ENCODE peak calls at places on chromosomes 12 and 14, in four cellular contexts. V is A549, D is hepatocyte, N is fibroblast of the aortic adventitia. Z is an unnamed sample.

GRCh38 chr14:94581127-94581999 is at the start of gene SERPINA5:
- DNase-seq in V (no peak), D (peak; percentile 70), N (no peak), Z (peak; percentile 24)

GRCh38 chr14:74882103-74882920 is 596 bp downstream of the DLST start:
- DNase-seq in V (peak; percentile 43), D (peak; percentile 65), N (peak; percentile 63), Z (peak; percentile 52)

GRCh38 chr12:125418902-125419564 is 353.8 kb downstream of the AACS start:
- DNase-seq in V (no peak), D (no peak), N (no peak), Z (no peak)

GRCh38 chr14:67573268-67574010 is 26.6 kb downstream of the PIGH start:
- DNase-seq in V (no peak), D (no peak), N (no peak), Z (no peak)

GRCh38 chr14:67934087-67934486 is 114.5 kb downstream of the RAD51B start:
- DNase-seq in V (peak; percentile 82), D (peak; percentile 83), N (peak; percentile 93), Z (peak; percentile 85)

GRCh38 chr12:65800928-65801327 is 23.4 kb upstream of the HMGA2 start:
- DNase-seq in V (no peak), D (no peak), N (peak; percentile 80), Z (peak; percentile 78)

GRCh38 chr12:106648736-106649135 is 65.9 kb downstream of the RFX4 start:
- DNase-seq in V (no peak), D (peak; percentile 24), N (no peak), Z (no peak)

GRCh38 chr12:70334742-70335141 is 31.3 kb upstream of the KCNMB4 start:
- DNase-seq in V (no peak), D (no peak), N (no peak), Z (no peak)

GRCh38 chr14:104967414-104968152 is 10.6 kb downstream of the AHNAK2 start:
- DNase-seq in V (no peak), D (peak; percentile 65), N (peak; percentile 45), Z (peak; percentile 24)

GRCh38 chr12:18320036-18320617 is 58.8 kb downstream of the PIK3C2G start:
- DNase-seq in V (peak; percentile 25), D (peak; percentile 61), N (peak; percentile 91), Z (peak; percentile 91)

GRCh38 chr14:100487304-100487703 is 99.9 kb downstream of the BEGAIN start:
- DNase-seq in V (no peak), D (no peak), N (no peak), Z (no peak)

GRCh38 chr12:68432622-68433021 is 100.5 kb upstream of the MDM1 start:
- DNase-seq in V (no peak), D (no peak), N (no peak), Z (no peak)

GRCh38 chr12:29552324-29552927 is 54.9 kb upstream of the OVCH1 start:
- DNase-seq in V (peak; percentile 8), D (peak; percentile 78), N (peak; percentile 69), Z (peak; percentile 25)

GRCh38 chr12:128702344-128702743 is 121.4 kb downstream of the SLC15A4 start:
- DNase-seq in V (no peak), D (peak; percentile 52), N (no peak), Z (no peak)

GRCh38 chr12:93094988-93095737 is 166.1 kb upstream of the EEA1 start:
- DNase-seq in V (no peak), D (no peak), N (no peak), Z (no peak)

GRCh38 chr12:41264281-41264680 is 76.2 kb downstream of the PDZRN4 start:
- DNase-seq in V (no peak), D (no peak), N (peak; percentile 7), Z (no peak)

GRCh38 chr14:23580152-23580926 is 1.7 kb upstream of the JPH4 start:
- DNase-seq in V (no peak), D (peak; percentile 4), N (no peak), Z (no peak)

GRCh38 chr14:69763761-69764510 is 3.0 kb upstream of the SRSF5 start:
- DNase-seq in V (no peak), D (no peak), N (no peak), Z (no peak)

GRCh38 chr12:69900720-69901131 is 75.7 kb downstream of the MYRFL start:
- DNase-seq in V (peak; percentile 31), D (peak; percentile 91), N (peak; percentile 77), Z (peak; percentile 65)

GRCh38 chr12:128938886-128939285 is 85.6 kb downstream of the GLT1D1 start:
- DNase-seq in V (no peak), D (peak; percentile 28), N (no peak), Z (no peak)

GRCh38 chr12:38528527-38528926 is 212.0 kb downstream of the ALG10B start:
- DNase-seq in V (no peak), D (no peak), N (no peak), Z (no peak)

GRCh38 chr14:99524804-99525698 is 43.8 kb downstream of the CCNK start:
- DNase-seq in V (peak; percentile 64), D (peak; percentile 69), N (peak; percentile 69), Z (peak; percentile 48)

GRCh38 chr14:91503000-91503504 is 7.1 kb downstream of the PPP4R3A start:
- DNase-seq in V (no peak), D (no peak), N (no peak), Z (no peak)

GRCh38 chr14:68470361-68470760 is 322.5 kb downstream of the ZFP36L1 start:
- DNase-seq in V (no peak), D (no peak), N (no peak), Z (peak; percentile 46)

GRCh38 chr14:77007975-77008421 is 20.5 kb downstream of the IRF2BPL start:
- DNase-seq in V (no peak), D (peak; percentile 70), N (no peak), Z (no peak)

GRCh38 chr12:131829795-131830334 is 1.7 kb downstream of the MMP17 start:
- DNase-seq in V (no peak), D (peak; percentile 18), N (no peak), Z (no peak)

GRCh38 chr14:34356267-34356660 is 105.8 kb downstream of the SPTSSA start:
- DNase-seq in V (no peak), D (no peak), N (peak; percentile 42), Z (peak; percentile 56)

GRCh38 chr14:64953661-64954060 is 11.1 kb upstream of the GPX2 start:
- DNase-seq in V (no peak), D (no peak), N (no peak), Z (no peak)

GRCh38 chr12:49946086-49946485 is 4.5 kb upstream of the AQP2 start:
- DNase-seq in V (no peak), D (no peak), N (no peak), Z (no peak)

GRCh38 chr14:22422238-22422637 is 166.8 kb downstream of the DAD1 start:
- DNase-seq in V (no peak), D (no peak), N (no peak), Z (no peak)

GRCh38 chr12:121214855-121215745 is 5.2 kb downstream of the P2RX4 start:
- DNase-seq in V (peak; percentile 63), D (peak; percentile 89), N (peak; percentile 87), Z (peak; percentile 89)

GRCh38 chr14:73162271-73162670 is 26.0 kb downstream of the PSEN1 start:
- DNase-seq in V (no peak), D (no peak), N (no peak), Z (no peak)

GRCh38 chr12:122130150-122130549 is 43.9 kb downstream of the IL31 start:
- DNase-seq in V (no peak), D (no peak), N (peak; percentile 31), Z (peak; percentile 10)

GRCh38 chr14:61196034-61196433 is 85.1 kb downstream of the TMEM30B start:
- DNase-seq in V (no peak), D (no peak), N (no peak), Z (no peak)

GRCh38 chr14:61190341-61190740 is 90.8 kb downstream of the TMEM30B start:
- DNase-seq in V (no peak), D (no peak), N (no peak), Z (peak; percentile 27)

GRCh38 chr14:61191751-61192150 is 89.4 kb downstream of the TMEM30B start:
- DNase-seq in V (no peak), D (no peak), N (no peak), Z (peak; percentile 40)

GRCh38 chr14:61193471-61193870 is 87.7 kb downstream of the TMEM30B start:
- DNase-seq in V (no peak), D (no peak), N (no peak), Z (peak; percentile 27)

DNA sequence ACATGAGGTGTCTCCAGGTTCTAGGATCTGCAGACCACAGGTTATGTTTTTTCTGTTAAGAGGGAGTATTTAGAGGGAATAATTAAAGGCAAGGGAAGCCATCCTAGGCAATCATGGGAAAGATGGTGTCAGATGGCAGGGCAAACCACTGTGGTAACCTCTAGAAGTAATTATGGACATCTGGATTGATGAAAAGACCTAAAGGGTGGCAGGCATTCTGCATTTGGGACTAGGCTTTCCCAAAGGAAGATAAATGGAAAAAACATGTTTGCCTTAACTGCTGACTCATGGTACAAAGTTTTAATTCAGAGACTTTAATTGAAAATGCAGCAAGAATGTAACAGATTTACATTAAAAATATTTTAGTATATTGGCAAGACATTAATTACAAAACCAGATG is 88.2 kb downstream of the TMEM30B start:
- DNase-seq in V (no peak), D (no peak), N (no peak), Z (peak; percentile 78)
- H3K4me3 ChIP-seq in V (no peak overlapping the region), D (no peak overlapping the region), N (no peak overlapping the region), Z (no peak overlapping the region)

GRCh38 chr12:63802012-63802608 is 22.4 kb downstream of the RXYLT1 start:
- DNase-seq in V (peak; percentile 33), D (peak; percentile 28), N (peak; percentile 56), Z (peak; percentile 30)
- TF ChIP-seq CTCF in V (peak; percentile 78), D (peak; percentile 69), N (peak; percentile 57), Z (peak; percentile 70)

DNA sequence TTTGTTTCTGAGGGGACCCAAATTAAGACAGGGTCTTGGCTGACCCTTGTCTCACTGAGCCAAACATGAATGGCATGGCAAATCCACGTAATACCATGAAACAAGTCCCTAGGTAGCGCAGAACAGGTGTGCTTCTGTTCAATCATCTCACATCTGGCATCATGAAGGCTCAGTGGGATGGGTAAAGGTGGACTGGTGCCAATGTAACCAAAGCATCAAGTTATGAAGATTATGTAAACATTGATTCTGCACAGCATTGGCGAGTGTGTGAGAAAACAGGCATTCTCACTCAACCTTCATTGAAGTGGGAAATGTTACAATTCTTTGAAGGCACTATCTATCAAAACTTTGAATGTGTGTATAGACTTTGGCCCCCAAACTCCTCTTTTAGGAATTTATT is 41.9 kb downstream of the PTGER2 start:
- DNase-seq in V (no peak), D (no peak), N (no peak), Z (no peak)
- H3K4me3 ChIP-seq in V (no peak overlapping the region), D (no peak overlapping the region), N (no peak overlapping the region), Z (no peak overlapping the region)

GRCh38 chr12:113461666-113462065 is 10.0 kb downstream of the LHX5 start:
- DNase-seq in V (peak; percentile 77), D (no peak), N (no peak), Z (peak; percentile 25)
- TF ChIP-seq CTCF in V (peak; percentile 36), D (peak; percentile 32), N (peak; percentile 62), Z (peak; percentile 62)

DNA sequence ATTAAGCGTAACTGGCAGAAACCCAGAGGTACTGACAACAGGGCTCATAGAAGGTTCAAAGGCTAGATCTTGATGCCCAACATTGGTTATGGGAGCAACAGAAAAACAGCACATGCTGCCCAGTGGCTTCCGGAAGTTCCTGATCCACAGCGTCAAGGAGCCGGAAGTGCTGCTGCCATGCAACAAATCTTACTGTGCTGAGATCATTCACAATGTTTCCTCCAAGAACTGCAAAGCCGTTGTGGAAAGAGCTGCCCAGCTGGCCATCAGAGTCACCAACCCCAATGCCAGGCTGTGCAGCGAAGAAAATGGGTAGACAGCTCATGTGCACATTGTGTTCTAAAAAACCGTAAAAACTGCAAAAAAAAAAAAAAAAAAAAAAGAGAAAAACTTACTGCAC is 192.3 kb downstream of the MON2 start:
- DNase-seq in V (no peak), D (no peak), N (no peak), Z (peak; percentile 38)
- H3K4me3 ChIP-seq in V (no peak overlapping the region), D (no peak overlapping the region), N (no peak overlapping the region), Z (no peak overlapping the region)

Z was measured in AG10803.